ENCODE peak calls at places on chromosomes 13 and 19, in four cellular contexts. M, S, H and X are unnamed samples.

GRCh38 chr13:95968906-95969305 is 84.3 kb downstream of the UGGT2 start:
- DNase-seq in S (no peak), M (no peak), H (no peak), X (no peak)

GRCh38 chr19:36605101-36605838 is at the start of gene ZNF382:
- DNase-seq in M (peak; percentile 17), S (peak; percentile 63), H (no peak), X (peak; percentile 63)

GRCh38 chr13:79457948-79458347 is 23.0 kb upstream of the NDFIP2 start:
- DNase-seq in S (no peak), M (no peak), H (peak; percentile 67), X (no peak)

GRCh38 chr13:32476892-32477291 is 49.0 kb upstream of the N4BP2L1 start:
- DNase-seq in H (no peak), M (no peak), S (no peak), X (no peak)

GRCh38 chr19:17762505-17763229 is 11.4 kb downstream of the FCHO1 start:
- DNase-seq in H (peak; percentile 83), M (no peak), S (peak; percentile 59), X (peak; percentile 91)

GRCh38 chr19:16067205-16067938 is 8.9 kb upstream of the TPM4 start:
- DNase-seq in H (no peak), S (no peak), M (no peak), X (no peak)

GRCh38 chr13:114185182-114185971 is 6.3 kb downstream of the CFAP97D2 start:
- DNase-seq in S (no peak), H (no peak), M (no peak), X (no peak)

GRCh38 chr19:17766543-17767131 is 15.4 kb downstream of the FCHO1 start:
- DNase-seq in M (no peak), S (peak; percentile 89), H (peak; percentile 63), X (peak; percentile 94)

GRCh38 chr19:43798546-43799409 is 3.5 kb downstream of the LYPD5 start:
- DNase-seq in S (no peak), M (no peak), H (peak; percentile 71), X (peak; percentile 78)

GRCh38 chr19:17626456-17626855 is 61.7 kb downstream of the UNC13A start:
- DNase-seq in M (no peak), H (no peak), S (no peak), X (no peak)

GRCh38 chr19:10548746-10549276 is 5.1 kb downstream of the ATG4D start:
- DNase-seq in M (no peak), H (no peak), S (no peak), X (no peak)

GRCh38 chr19:55712804-55713631 is 25.2 kb downstream of the NLRP9 start:
- DNase-seq in S (no peak), H (no peak), M (no peak), X (no peak)

GRCh38 chr19:1725100-1726064 is 27.9 kb upstream of the ONECUT3 start:
- DNase-seq in S (peak; percentile 25), H (peak; percentile 88), M (no peak), X (peak; percentile 78)

GRCh38 chr19:35868172-35868822 is at the start of gene APLP1:
- DNase-seq in H (peak; percentile 83), S (peak; percentile 14), M (no peak), X (peak; percentile 69)

GRCh38 chr13:61880576-61881283 is 465.1 kb upstream of the PCDH20 start:
- DNase-seq in H (peak; percentile 9), S (peak; percentile 21), M (no peak), X (peak; percentile 44)

GRCh38 chr19:50250450-50251136 is 47.2 kb downstream of the MYH14 start:
- DNase-seq in H (no peak), S (no peak), M (no peak), X (no peak)
- TF ChIP-seq CREM in H (no peak), S (no peak), M (no peak), X (no peak)

DNA sequence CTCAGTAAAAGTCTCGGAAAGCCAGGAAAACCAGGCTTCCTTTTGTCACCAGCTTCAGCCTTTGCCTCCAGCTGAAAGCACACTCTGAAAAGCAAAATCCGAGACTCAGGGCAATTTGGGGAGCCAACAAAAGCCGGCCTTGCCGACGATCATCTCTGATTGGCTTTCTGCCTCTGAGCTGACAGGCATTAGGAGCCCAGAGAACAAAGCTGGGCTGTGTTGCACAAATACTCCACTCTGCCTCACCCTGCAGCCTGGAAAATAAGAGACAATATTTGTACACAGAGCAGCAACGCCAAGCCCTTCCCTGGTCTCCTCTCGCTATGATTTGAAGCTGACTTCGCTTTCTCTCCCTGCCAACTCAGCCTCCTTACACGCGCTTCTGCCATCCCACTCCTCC is 46.9 kb downstream of the CACNA1A start:
- DNase-seq in H (no peak), S (no peak), M (no peak), X (no peak)
- TF ChIP-seq CREM in H (no peak), S (no peak), M (no peak), X (no peak)

GRCh38 chr19:54151362-54152035 is 8.0 kb downstream of the LENG1 start:
- DNase-seq in H (no peak), S (no peak), M (no peak), X (no peak)

GRCh38 chr19:54154603-54155345 is 4.7 kb downstream of the LENG1 start:
- DNase-seq in M (no peak), S (no peak), H (no peak), X (no peak)

GRCh38 chr19:54153731-54154326 is 5.7 kb downstream of the LENG1 start:
- DNase-seq in M (no peak), H (no peak), S (no peak), X (no peak)

GRCh38 chr19:54152267-54152666 is 7.3 kb downstream of the LENG1 start:
- DNase-seq in S (no peak), H (no peak), M (no peak), X (no peak)

GRCh38 chr19:54152878-54153524 is 6.5 kb downstream of the LENG1 start:
- DNase-seq in M (no peak), S (no peak), H (no peak), X (no peak)
- TF ChIP-seq CREM in M (no peak), S (no peak), H (no peak), X (no peak)

GRCh38 chr19:12692960-12693359 is 3.5 kb downstream of the FBXW9 start:
- DNase-seq in S (no peak), M (no peak), H (no peak), X (no peak)
- TF ChIP-seq CREM in S (no peak), M (no peak), H (no peak), X (no peak)

GRCh38 chr19:37929512-37929911 is 22.5 kb downstream of the SIPA1L3 start:
- DNase-seq in H (no peak), S (no peak), M (no peak), X (no peak)

GRCh38 chr19:37932985-37933953 is 26.3 kb downstream of the SIPA1L3 start:
- DNase-seq in M (no peak), H (no peak), S (peak; percentile 38), X (peak; percentile 36)

GRCh38 chr19:37933965-37934364 is 27.0 kb downstream of the SIPA1L3 start:
- DNase-seq in M (no peak), S (peak; percentile 90), H (no peak), X (no peak)

GRCh38 chr19:37930416-37930815 is 23.4 kb downstream of the SIPA1L3 start:
- DNase-seq in M (no peak), S (peak; percentile 27), H (no peak), X (no peak)

GRCh38 chr19:37931941-37932655 is 25.1 kb downstream of the SIPA1L3 start:
- DNase-seq in M (no peak), H (no peak), S (peak; percentile 84), X (peak; percentile 69)
- TF ChIP-seq CREM in M (no peak), H (no peak), S (peak; percentile 26), X (peak; percentile 32)

DNA sequence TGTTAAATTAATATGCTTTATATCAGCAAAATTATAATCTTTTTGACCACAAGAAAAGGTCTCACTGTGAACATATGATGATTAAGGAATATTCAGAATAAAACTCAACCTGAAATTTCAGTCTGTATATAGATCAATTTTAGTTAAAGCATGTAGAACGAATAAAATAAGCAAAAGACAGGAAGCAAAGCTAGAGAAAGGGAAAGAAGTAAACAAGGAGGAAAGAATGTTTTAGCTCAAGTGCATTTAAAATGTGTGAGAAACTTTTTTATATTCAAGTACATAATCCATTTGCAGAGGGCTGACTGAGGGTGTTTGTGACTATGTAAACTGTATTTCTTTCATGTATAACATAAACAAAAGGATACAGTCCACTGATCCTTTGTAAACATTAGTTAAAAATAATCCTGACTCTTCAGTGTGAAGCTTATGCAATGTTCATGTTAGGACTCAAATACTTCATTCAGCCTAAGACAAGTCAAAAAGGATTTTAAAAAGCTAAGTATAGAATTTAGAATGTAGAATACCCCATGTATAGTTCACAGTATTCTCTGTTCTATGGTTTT is 472.1 kb downstream of the DIAPH3 start:
- DNase-seq in M (no peak), H (no peak), S (peak; percentile 61), X (no peak)
- TF ChIP-seq CREM in M (no peak), H (no peak), S (peak; percentile 3), X (no peak)